ENCODE peak calls at places on chromosomes 5 and 9, in eight cellular contexts. F is upper lobe of right lung, Y is cardiac muscle cell, C is gastrocnemius medialis, S is H1, D is SJSA1, Q is adrenal gland, R is adipocyte. A is an unnamed sample.

GRCh38 chr9:77751341-77752091 is 103.4 kb upstream of the GNA14 start:
- DNase-seq in F (no peak), Y (peak; percentile 65), C (no peak), S (no peak), D (peak; percentile 54), Q (no peak), R (peak; percentile 89), A (peak; percentile 57)

GRCh38 chr5:172556262-172556661 is 84.8 kb upstream of the NEURL1B start:
- DNase-seq in F (no peak), Y (no peak), C (no peak), S (no peak), D (no peak), Q (peak; percentile 63), R (peak; percentile 16), A (no peak)

GRCh38 chr5:179819296-179820126 is 1.2 kb upstream of the SQSTM1 start:
- DNase-seq in F (peak; percentile 90), Y (peak; percentile 44), C (peak; percentile 70), S (peak; percentile 79), D (peak; percentile 86), Q (peak; percentile 87), R (peak; percentile 74), A (no peak)

GRCh38 chr5:41908374-41909079 is 4.4 kb downstream of the RIMOC1 start:
- DNase-seq in F (no peak), Y (no peak), C (no peak), S (no peak), D (no peak), Q (no peak), R (peak; percentile 39), A (no peak)

GRCh38 chr9:121269030-121269887 is 1.3 kb downstream of the GSN start:
- DNase-seq in F (no peak), Y (no peak), C (no peak), S (no peak), D (peak; percentile 83), Q (no peak), R (peak; percentile 70), A (no peak)

GRCh38 chr5:149853019-149853648 is 91.5 kb downstream of the PDE6A start:
- DNase-seq in F (peak; percentile 77), Y (peak; percentile 79), C (peak; percentile 56), S (peak; percentile 81), D (peak; percentile 89), Q (peak; percentile 79), R (peak; percentile 87), A (peak; percentile 52)

GRCh38 chr9:131095666-131096489 is 453 bp upstream of the AIF1L start:
- DNase-seq in F (no peak), Y (peak; percentile 76), C (no peak), S (peak; percentile 88), D (no peak), Q (no peak), R (peak; percentile 51), A (peak; percentile 80)

GRCh38 chr5:13278148-13278547 is 666.3 kb downstream of the DNAH5 start:
- DNase-seq in F (no peak), Y (no peak), C (no peak), S (no peak), D (no peak), Q (no peak), R (no peak), A (no peak)

GRCh38 chr5:142421158-142421617 is 96.4 kb upstream of the SPRY4 start:
- DNase-seq in F (no peak), Y (no peak), C (no peak), S (no peak), D (no peak), Q (no peak), R (no peak), A (no peak)

GRCh38 chr9:32970554-32970953 is 30.9 kb downstream of the APTX start:
- DNase-seq in F (no peak), Y (no peak), C (no peak), S (no peak), D (no peak), Q (no peak), R (no peak), A (no peak)

GRCh38 chr9:102832814-102833213 is 162.3 kb upstream of the CYLC2 start:
- DNase-seq in F (no peak), Y (no peak), C (no peak), S (no peak), D (no peak), Q (no peak), R (no peak), A (no peak)

GRCh38 chr9:97889941-97890557 is 32.3 kb downstream of the TRMO start:
- DNase-seq in F (peak; percentile 74), Y (peak; percentile 25), C (no peak), S (peak; percentile 91), D (no peak), Q (no peak), R (peak; percentile 18), A (no peak)

GRCh38 chr9:14343948-14344547 is 30.1 kb upstream of the NFIB start:
- DNase-seq in F (no peak), Y (no peak), C (no peak), S (no peak), D (no peak), Q (no peak), R (no peak), A (no peak)

GRCh38 chr5:128538249-128539037 is 398 bp upstream of the FBN2 start:
- DNase-seq in F (peak; percentile 73), Y (peak; percentile 98), C (peak; percentile 26), S (peak; percentile 84), D (peak; percentile 83), Q (peak; percentile 87), R (peak; percentile 99), A (peak; percentile 79)

GRCh38 chr9:110198357-110198756 is 9.6 kb downstream of the C9orf152 start:
- DNase-seq in F (no peak), Y (no peak), C (no peak), S (peak; percentile 50), D (no peak), Q (no peak), R (no peak), A (no peak)

DNA sequence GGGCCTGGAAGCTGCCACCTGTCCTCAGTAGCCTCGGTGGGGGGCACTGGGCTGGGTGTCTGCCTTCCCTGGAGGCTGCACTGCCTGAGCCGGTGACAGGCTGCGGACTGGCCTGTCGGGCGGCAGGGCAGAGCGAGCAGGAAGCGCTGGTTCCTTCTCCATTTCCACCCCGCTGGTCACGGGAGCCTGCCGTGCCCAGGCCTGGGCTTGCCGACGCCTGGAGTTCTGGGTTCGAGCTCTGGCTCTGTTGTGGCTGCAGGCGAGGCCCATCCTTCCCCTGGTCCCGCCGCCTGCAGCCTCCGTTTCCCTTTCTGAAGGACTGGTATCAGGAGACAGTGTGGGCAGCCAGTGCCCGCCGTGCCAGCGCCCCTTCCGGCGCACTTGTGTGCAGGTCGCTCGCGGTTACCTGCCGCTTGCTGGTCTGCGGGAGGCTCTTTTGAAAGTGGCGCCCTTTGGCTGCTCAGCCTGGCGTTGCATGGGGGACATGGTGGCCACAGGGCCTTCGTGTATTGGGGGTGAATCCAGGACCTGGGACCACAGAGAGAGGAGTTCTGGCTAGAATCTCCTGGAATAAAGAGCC is 34.0 kb downstream of the RXRA start:
- DNase-seq in F (no peak), Y (no peak), C (no peak), S (no peak), D (no peak), Q (no peak), R (no peak), A (no peak)
- H3K4me1 ChIP-seq in F (peaks cover 69% of the 10 kb centered on the region), Y (peaks cover 16% of the 10 kb centered on the region), C (peaks cover 87% of the 10 kb centered on the region), S (no peaks in the 10 kb centered on the region), D (peaks cover 2% of the 10 kb centered on the region), Q (peaks cover 37% of the 10 kb centered on the region), R (peaks cover 11% of the 10 kb centered on the region), A (peaks cover 29% of the 10 kb centered on the region)

DNA sequence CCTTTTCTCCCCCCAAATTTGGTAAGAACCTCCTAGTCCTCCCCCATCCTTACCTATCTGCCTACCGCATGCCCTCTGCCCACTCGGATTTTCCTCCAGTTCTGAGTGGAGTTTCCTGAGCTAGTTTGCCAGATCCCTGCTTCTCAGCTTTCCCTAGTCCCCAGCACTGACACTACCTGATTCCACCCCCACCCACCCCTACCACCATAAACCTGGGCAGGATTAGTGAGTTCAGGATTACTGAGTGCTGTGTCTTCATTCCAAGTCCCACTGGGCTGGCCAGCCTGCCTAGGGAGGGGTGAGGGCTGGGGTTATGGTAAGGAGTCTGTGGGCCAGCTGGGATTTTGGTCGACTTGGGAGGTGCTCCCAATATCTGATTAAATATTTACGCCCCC is 3.9 kb downstream of the PITX1 start:
- DNase-seq in F (no peak), Y (no peak), C (no peak), S (no peak), D (no peak), Q (no peak), R (peak; percentile 66), A (no peak)
- H3K4me1 ChIP-seq in F (peaks cover 24% of the 10 kb centered on the region), Y (peaks cover 3% of the 10 kb centered on the region), C (peaks cover 21% of the 10 kb centered on the region), S (peaks cover 35% of the 10 kb centered on the region), D (peaks cover 13% of the 10 kb centered on the region), Q (peaks cover 24% of the 10 kb centered on the region), R (no peaks in the 10 kb centered on the region), A (peaks cover 3% of the 10 kb centered on the region)

GRCh38 chr5:116771466-116772151 is 197.0 kb upstream of the SEMA6A start:
- DNase-seq in F (no peak), Y (no peak), C (peak; percentile 20), S (no peak), D (peak; percentile 61), Q (no peak), R (peak; percentile 1), A (no peak)
- H3K4me1 ChIP-seq in F (no peaks in the 10 kb centered on the region), Y (peaks cover 14% of the 10 kb centered on the region), C (no peaks in the 10 kb centered on the region), S (peaks cover 12% of the 10 kb centered on the region), D (peaks cover 22% of the 10 kb centered on the region), Q (no peaks in the 10 kb centered on the region), R (peaks cover 16% of the 10 kb centered on the region), A (no peaks in the 10 kb centered on the region)

GRCh38 chr5:37722236-37723146 is 117.3 kb downstream of the GDNF start:
- DNase-seq in F (no peak), Y (no peak), C (no peak), S (no peak), D (peak; percentile 79), Q (no peak), R (peak; percentile 92), A (no peak)
- H3K4me1 ChIP-seq in F (peaks cover 6% of the 10 kb centered on the region), Y (no peaks in the 10 kb centered on the region), C (peaks cover 24% of the 10 kb centered on the region), S (no peaks in the 10 kb centered on the region), D (peaks cover 67% of the 10 kb centered on the region), Q (peaks cover 9% of the 10 kb centered on the region), R (peaks cover 30% of the 10 kb centered on the region), A (no peaks in the 10 kb centered on the region)

DNA sequence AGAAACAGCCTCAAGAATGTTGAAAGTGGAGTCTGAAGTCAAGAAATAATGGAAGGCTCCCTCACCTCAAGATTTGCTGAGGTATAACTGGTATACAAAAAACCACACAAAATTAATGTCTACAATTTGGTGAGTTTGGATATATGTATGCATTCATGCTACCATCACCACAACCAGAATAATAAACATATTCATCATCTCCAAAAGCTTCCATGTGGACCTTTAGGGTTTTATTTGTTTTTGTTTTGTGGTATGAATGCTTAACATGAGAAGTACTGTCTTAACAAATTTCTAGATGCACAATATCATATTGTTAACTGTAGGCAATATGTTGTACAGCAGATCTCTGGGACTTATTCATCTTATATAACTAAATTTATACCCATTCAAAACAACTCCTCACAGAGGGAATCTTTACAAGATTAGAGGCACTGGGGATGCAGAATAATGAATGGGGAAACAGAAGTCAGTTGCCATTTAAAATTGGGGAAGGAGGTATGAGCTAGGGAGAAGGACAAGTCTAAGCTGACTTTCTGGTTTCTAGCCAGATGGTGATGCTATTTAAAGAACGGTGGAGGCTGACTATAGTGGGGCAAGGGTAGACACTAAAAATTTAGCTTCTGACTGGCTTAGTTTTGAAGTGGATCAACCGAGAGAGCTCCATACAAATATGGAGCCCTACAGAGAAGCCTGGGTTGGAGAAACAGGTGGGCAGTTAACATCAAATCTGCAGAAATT is 213.9 kb downstream of the BNC2 start:
- DNase-seq in F (no peak), Y (no peak), C (no peak), S (no peak), D (no peak), Q (no peak), R (no peak), A (no peak)
- H3K4me1 ChIP-seq in F (no peaks in the 10 kb centered on the region), Y (no peaks in the 10 kb centered on the region), C (peaks cover 2% of the 10 kb centered on the region), S (peaks cover 25% of the 10 kb centered on the region), D (peaks cover 53% of the 10 kb centered on the region), Q (no peaks in the 10 kb centered on the region), R (peaks cover 50% of the 10 kb centered on the region), A (peaks cover 5% of the 10 kb centered on the region)

GRCh38 chr9:124263800-124264426 is 6.2 kb downstream of the NEK6 start:
- DNase-seq in F (no peak), Y (no peak), C (no peak), S (no peak), D (no peak), Q (no peak), R (no peak), A (no peak)
- H3K4me1 ChIP-seq in F (peaks cover 92% of the 10 kb centered on the region), Y (peaks cover 8% of the 10 kb centered on the region), C (peaks cover 27% of the 10 kb centered on the region), S (peaks cover 14% of the 10 kb centered on the region), D (peaks cover 75% of the 10 kb centered on the region), Q (peaks cover 7% of the 10 kb centered on the region), R (peaks cover 69% of the 10 kb centered on the region), A (peaks cover 40% of the 10 kb centered on the region)

A was measured in NT2/D1.